ENCODE peak calls at places on chromosomes 6 and 20, in eight cellular contexts. Q is C1 segment of cervical spinal cord, E is choroid plexus epithelial cell, D is EL, B is colonic mucosa, R is MV-4-11, X is SJCRH30, W is posterior cingulate gyrus. T is an unnamed sample.

GRCh38 chr6:126064257-126064993 is 78.1 kb downstream of the TRMT11 start:
- DNase-seq in R (no peak), W (no peak), D (no peak), Q (no peak), E (no peak), X (peak; percentile 45), B (no peak), T (peak; percentile 11)

GRCh38 chr6:56072856-56073255 is 174.5 kb downstream of the COL21A1 start:
- DNase-seq in W (no peak), E (peak; percentile 94), Q (no peak), R (no peak), D (peak; percentile 7), X (no peak), B (no peak), T (no peak)

GRCh38 chr6:37696841-37697735 is 595 bp downstream of the MDGA1 start:
- DNase-seq in W (no peak), Q (no peak), R (no peak), E (peak; percentile 20), B (no peak), X (peak; percentile 54), D (peak; percentile 48), T (peak; percentile 19)

GRCh38 chr6:110265273-110265672 is 85.0 kb downstream of the CDC40 start:
- DNase-seq in X (no peak), D (no peak), R (no peak), Q (no peak), E (no peak), B (no peak), W (no peak), T (no peak)

GRCh38 chr6:113930183-113930582 is 40.8 kb downstream of the HDAC2 start:
- DNase-seq in W (no peak), Q (no peak), R (no peak), D (no peak), B (no peak), E (no peak), X (no peak), T (no peak)

GRCh38 chr6:168058691-168059551 is 20.1 kb downstream of the FRMD1 start:
- DNase-seq in Q (no peak), W (no peak), B (no peak), X (no peak), E (no peak), R (no peak), D (no peak), T (no peak)

GRCh38 chr6:41545703-41546474 is at the start of gene FOXP4:
- DNase-seq in R (peak; percentile 87), B (peak; percentile 95), D (peak; percentile 95), Q (peak; percentile 75), E (peak; percentile 97), X (peak; percentile 96), W (peak; percentile 86), T (peak; percentile 89)

GRCh38 chr20:36312724-36313441 is 6.7 kb downstream of the DLGAP4 start:
- DNase-seq in Q (no peak), E (no peak), W (no peak), B (peak; percentile 10), R (no peak), X (no peak), D (no peak), T (no peak)

GRCh38 chr6:166351715-166352285 is 9.5 kb upstream of the SFT2D1 start:
- DNase-seq in W (no peak), E (peak; percentile 55), Q (peak; percentile 12), D (no peak), R (peak; percentile 72), X (peak; percentile 56), B (peak; percentile 74), T (no peak)

GRCh38 chr20:14055127-14055742 is 59.9 kb downstream of the MACROD2 start:
- DNase-seq in B (peak; percentile 52), W (no peak), D (peak; percentile 56), E (peak; percentile 87), X (peak; percentile 81), R (peak; percentile 45), Q (peak; percentile 9), T (peak; percentile 68)

GRCh38 chr6:12661690-12662089 is 54.9 kb upstream of the PHACTR1 start:
- DNase-seq in D (no peak), B (no peak), R (no peak), X (no peak), W (no peak), E (no peak), Q (no peak), T (no peak)

GRCh38 chr20:57585466-57586213 is 24.7 kb downstream of the PCK1 start:
- DNase-seq in D (no peak), W (no peak), B (no peak), E (no peak), R (no peak), Q (no peak), X (no peak), T (no peak)

GRCh38 chr6:142756215-142756630 is 188.8 kb downstream of the HIVEP2 start:
- DNase-seq in Q (no peak), D (peak; percentile 94), B (no peak), R (no peak), X (peak; percentile 6), W (no peak), E (peak; percentile 65), T (peak; percentile 7)

GRCh38 chr20:11368537-11368936 is 549.2 kb upstream of the BTBD3 start:
- DNase-seq in D (no peak), R (no peak), W (no peak), Q (no peak), B (no peak), E (no peak), X (no peak), T (no peak)

GRCh38 chr6:43739642-43740091 is 30.3 kb upstream of the VEGFA start:
- DNase-seq in R (no peak), W (no peak), X (no peak), E (no peak), B (peak; percentile 72), Q (no peak), D (no peak), T (no peak)

GRCh38 chr20:60507087-60507684 is 549.0 kb downstream of the CDH26 start:
- DNase-seq in X (no peak), E (no peak), Q (no peak), B (no peak), W (no peak), R (no peak), D (no peak), T (no peak)

GRCh38 chr6:22364314-22364713 is 67.5 kb upstream of the PRL start:
- DNase-seq in X (peak; percentile 22), D (peak; percentile 4), Q (no peak), W (no peak), E (no peak), B (no peak), R (no peak), T (no peak)

GRCh38 chr6:146803601-146804000 is 204.8 kb downstream of the ADGB start:
- DNase-seq in X (no peak), Q (peak; percentile 15), B (peak; percentile 20), E (peak; percentile 16), W (no peak), D (no peak), R (no peak), T (no peak)

GRCh38 chr6:92589970-92590369 is 829.4 kb downstream of the EPHA7 start:
- DNase-seq in R (no peak), E (peak; percentile 13), B (no peak), W (no peak), D (no peak), Q (no peak), X (no peak), T (no peak)

GRCh38 chr6:1499798-1500197 is 109.9 kb upstream of the FOXC1 start:
- DNase-seq in B (no peak), D (no peak), E (no peak), Q (no peak), W (no peak), X (no peak), R (no peak), T (no peak)

GRCh38 chr20:9995514-9996272 is 39.1 kb upstream of the ANKEF1 start:
- DNase-seq in E (no peak), W (no peak), X (no peak), R (no peak), B (no peak), Q (no peak), D (no peak), T (no peak)

GRCh38 chr6:118965354-118965753 is 30.4 kb upstream of the MCM9 start:
- DNase-seq in W (no peak), B (no peak), X (no peak), E (no peak), Q (no peak), D (no peak), R (no peak), T (no peak)

GRCh38 chr20:41424025-41424424 is 57.4 kb upstream of the EMILIN3 start:
- DNase-seq in E (no peak), X (no peak), B (no peak), W (no peak), Q (no peak), R (no peak), D (no peak), T (no peak)

GRCh38 chr6:114362396-114362795 is 19.6 kb upstream of the HS3ST5 start:
- DNase-seq in B (no peak), W (no peak), R (no peak), X (no peak), D (no peak), Q (no peak), E (no peak), T (no peak)

GRCh38 chr6:149093643-149094042 is 223.9 kb upstream of the TAB2 start:
- DNase-seq in Q (no peak), W (no peak), R (no peak), D (peak; percentile 84), E (peak; percentile 75), X (no peak), B (no peak), T (no peak)

GRCh38 chr6:2237001-2237400 is 8.4 kb downstream of the GMDS start:
- DNase-seq in E (peak; percentile 83), B (no peak), W (no peak), D (peak; percentile 84), X (no peak), Q (no peak), R (no peak), T (peak; percentile 87)

GRCh38 chr20:12956303-12956702 is 52.5 kb upstream of the SPTLC3 start:
- DNase-seq in Q (no peak), R (no peak), W (no peak), X (no peak), D (no peak), E (no peak), B (no peak), T (no peak)

GRCh38 chr20:10616212-10616611 is 57.6 kb downstream of the JAG1 start:
- DNase-seq in W (no peak), D (no peak), R (no peak), E (no peak), X (no peak), Q (no peak), B (no peak), T (no peak)

GRCh38 chr6:70520575-70520974 is 46.2 kb upstream of the SDHAF4 start:
- DNase-seq in Q (no peak), E (peak; percentile 47), R (peak; percentile 3), D (no peak), W (no peak), B (no peak), X (peak; percentile 19), T (peak; percentile 13)

GRCh38 chr6:157099912-157100593 is 223.3 kb downstream of the TMEM242 start:
- DNase-seq in Q (no peak), B (no peak), W (no peak), X (no peak), R (peak; percentile 22), E (peak; percentile 37), D (no peak), T (peak; percentile 65)

GRCh38 chr6:11233936-11234573 is 1.6 kb upstream of the NEDD9 start:
- DNase-seq in D (no peak), X (no peak), Q (no peak), W (no peak), B (no peak), E (no peak), R (no peak), T (no peak)

GRCh38 chr6:162409986-162410715 is 317.4 kb downstream of the PRKN start:
- DNase-seq in Q (no peak), W (no peak), X (no peak), D (no peak), E (peak; percentile 2), R (no peak), B (no peak), T (no peak)

GRCh38 chr6:39543117-39543516 is 182.1 kb downstream of the KIF6 start:
- DNase-seq in X (no peak), Q (no peak), E (peak; percentile 30), B (no peak), R (no peak), W (no peak), D (no peak), T (no peak)

T was measured in endothelial cell of umbilical vein.